ENCODE peak calls at places on chromosomes 5 and 9, in eight cellular contexts. R, L, X, F, Y, O, J and Z are unnamed samples.

GRCh38 chr9:105132006-105132405 is 112.4 kb upstream of the SLC44A1 start:
- DNase-seq in R (no peak), L (no peak), X (no peak), F (no peak), Y (no peak), O (no peak), J (no peak), Z (no peak)

GRCh38 chr5:74433255-74434123 is 207.0 kb downstream of the ENC1 start:
- DNase-seq in R (peak; percentile 20), L (no peak), X (peak; percentile 34), F (no peak), Y (no peak), O (peak; percentile 22), J (peak; percentile 7), Z (peak; percentile 13)

GRCh38 chr9:130588416-130588815 is 9.0 kb downstream of the FUBP3 start:
- DNase-seq in R (no peak), L (no peak), X (no peak), F (no peak), Y (no peak), O (no peak), J (no peak), Z (no peak)

GRCh38 chr5:1789838-1790462 is 9.7 kb downstream of the MRPL36 start:
- DNase-seq in R (no peak), L (peak; percentile 26), X (peak; percentile 69), F (no peak), Y (peak; percentile 32), O (peak; percentile 96), J (no peak), Z (no peak)

GRCh38 chr9:72952914-72953313 is at the start of gene ALDH1A1:
- DNase-seq in R (no peak), L (peak; percentile 13), X (no peak), F (peak; percentile 17), Y (no peak), O (no peak), J (no peak), Z (no peak)

GRCh38 chr5:79070002-79070567 is 518 bp downstream of the BHMT2 start:
- DNase-seq in R (no peak), L (no peak), X (no peak), F (peak; percentile 40), Y (peak; percentile 6), O (peak; percentile 26), J (peak; percentile 23), Z (peak; percentile 16)

GRCh38 chr5:99177796-99178195 is 249.0 kb upstream of the CHD1 start:
- DNase-seq in R (no peak), L (no peak), X (no peak), F (no peak), Y (no peak), O (no peak), J (no peak), Z (no peak)

GRCh38 chr5:154221371-154221896 is 30.9 kb downstream of the GALNT10 start:
- DNase-seq in R (no peak), L (peak; percentile 83), X (peak; percentile 93), F (no peak), Y (peak; percentile 22), O (peak; percentile 89), J (peak; percentile 57), Z (no peak)

GRCh38 chr9:97575673-97576048 is 57.5 kb downstream of the TSTD2 start:
- DNase-seq in R (no peak), L (no peak), X (no peak), F (no peak), Y (no peak), O (no peak), J (no peak), Z (no peak)

GRCh38 chr5:1392801-1393565 is 48.1 kb upstream of the CLPTM1L start:
- DNase-seq in R (no peak), L (no peak), X (no peak), F (no peak), Y (no peak), O (no peak), J (no peak), Z (no peak)

GRCh38 chr9:92170848-92171247 is 55.6 kb upstream of the SPTLC1 start:
- DNase-seq in R (no peak), L (no peak), X (no peak), F (no peak), Y (peak; percentile 27), O (no peak), J (no peak), Z (no peak)

GRCh38 chr5:81247441-81247972 is 14.4 kb downstream of the CKMT2 start:
- DNase-seq in R (no peak), L (no peak), X (peak; percentile 48), F (no peak), Y (no peak), O (peak; percentile 66), J (no peak), Z (no peak)

GRCh38 chr5:52757991-52758390 is 29.7 kb upstream of the ITGA1 start:
- DNase-seq in R (no peak), L (peak; percentile 66), X (no peak), F (no peak), Y (no peak), O (no peak), J (no peak), Z (no peak)

GRCh38 chr5:96706433-96707111 is 44.4 kb downstream of the CAST start:
- DNase-seq in R (no peak), L (peak; percentile 29), X (no peak), F (no peak), Y (no peak), O (no peak), J (no peak), Z (no peak)

GRCh38 chr5:131635755-131636479 is 888 bp upstream of the RAPGEF6 start:
- DNase-seq in R (peak; percentile 18), L (no peak), X (no peak), F (no peak), Y (no peak), O (no peak), J (peak; percentile 23), Z (no peak)

GRCh38 chr5:65816729-65817128 is 94.7 kb downstream of the NLN start:
- DNase-seq in R (no peak), L (peak; percentile 6), X (no peak), F (no peak), Y (no peak), O (no peak), J (no peak), Z (no peak)

GRCh38 chr9:134368571-134368970 is 42.3 kb downstream of the RXRA start:
- DNase-seq in R (no peak), L (no peak), X (no peak), F (no peak), Y (no peak), O (no peak), J (no peak), Z (no peak)

GRCh38 chr5:45105491-45105994 is 296.8 kb downstream of the MRPS30 start:
- DNase-seq in R (no peak), L (no peak), X (no peak), F (no peak), Y (no peak), O (no peak), J (no peak), Z (no peak)

GRCh38 chr9:23638011-23638410 is 188.0 kb downstream of the ELAVL2 start:
- DNase-seq in R (no peak), L (peak; percentile 21), X (no peak), F (no peak), Y (no peak), O (no peak), J (no peak), Z (no peak)

GRCh38 chr9:13705356-13705755 is 425.9 kb upstream of the MPDZ start:
- DNase-seq in R (no peak), L (no peak), X (no peak), F (no peak), Y (no peak), O (no peak), J (no peak), Z (no peak)

GRCh38 chr9:99050292-99050911 is 54.5 kb upstream of the TGFBR1 start:
- DNase-seq in R (no peak), L (no peak), X (peak; percentile 57), F (no peak), Y (no peak), O (peak; percentile 75), J (peak; percentile 53), Z (no peak)

GRCh38 chr9:76570820-76571219 is 111.8 kb downstream of the GCNT1 start:
- DNase-seq in R (no peak), L (no peak), X (no peak), F (no peak), Y (no peak), O (no peak), J (no peak), Z (no peak)

GRCh38 chr5:175893466-175893865 is 22.1 kb downstream of the CPLX2 start:
- DNase-seq in R (no peak), L (no peak), X (no peak), F (no peak), Y (peak; percentile 62), O (no peak), J (no peak), Z (no peak)

GRCh38 chr9:292915-293314 is 78.2 kb downstream of the DOCK8 start:
- DNase-seq in R (no peak), L (peak; percentile 3), X (no peak), F (no peak), Y (no peak), O (no peak), J (no peak), Z (no peak)
- TF ChIP-seq CTCF in R (no peak), L (no peak), X (no peak), F (no peak), Y (no peak), O (no peak), J (no peak), Z (no peak)

GRCh38 chr5:180098991-180099732 is 27.6 kb upstream of the RNF130 start:
- DNase-seq in R (no peak), L (no peak), X (no peak), F (no peak), Y (no peak), O (no peak), J (no peak), Z (no peak)
- TF ChIP-seq CTCF in R (no peak), L (no peak), X (no peak), F (no peak), Y (no peak), O (no peak), J (no peak), Z (no peak)

GRCh38 chr9:100082786-100083185 is 16.0 kb downstream of the ERP44 start:
- DNase-seq in R (no peak), L (peak; percentile 24), X (peak; percentile 46), F (no peak), Y (no peak), O (peak; percentile 70), J (no peak), Z (no peak)
- TF ChIP-seq CTCF in R (no peak), L (no peak), X (no peak), F (no peak), Y (no peak), O (no peak), J (no peak), Z (no peak)

GRCh38 chr9:136545065-136545965 is 533 bp downstream of the NOTCH1 start:
- DNase-seq in R (peak; percentile 75), L (no peak), X (no peak), F (no peak), Y (no peak), O (no peak), J (no peak), Z (peak; percentile 79)

GRCh38 chr9:136543280-136543679 is 2.6 kb downstream of the NOTCH1 start:
- DNase-seq in R (no peak), L (no peak), X (no peak), F (no peak), Y (no peak), O (no peak), J (no peak), Z (no peak)

GRCh38 chr9:136545966-136546696 is at the start of gene NOTCH1:
- DNase-seq in R (peak; percentile 98), L (peak; percentile 94), X (peak; percentile 91), F (peak; percentile 83), Y (peak; percentile 94), O (peak; percentile 87), J (peak; percentile 90), Z (peak; percentile 96)

GRCh38 chr9:136543830-136544548 is 1.9 kb downstream of the NOTCH1 start:
- DNase-seq in R (no peak), L (no peak), X (no peak), F (no peak), Y (no peak), O (no peak), J (no peak), Z (no peak)

GRCh38 chr9:136544549-136545064 is 1.2 kb downstream of the NOTCH1 start:
- DNase-seq in R (peak; percentile 60), L (no peak), X (peak; percentile 22), F (no peak), Y (peak; percentile 80), O (no peak), J (no peak), Z (peak; percentile 84)
- TF ChIP-seq CTCF in R (peak; percentile 2), L (no peak), X (no peak), F (no peak), Y (no peak), O (no peak), J (no peak), Z (no peak)